ENCODE peak calls at places on chromosome 5, in four cellular contexts. One of them, this sample, is unnamed.

GRCh38 chr5:41457942-41458341 is 52.5 kb downstream of the PLCXD3 start:
- DNase-seq in neural progenitor cell: no peak
- DNase-seq in GM23338: no peak
- DNase-seq in GM23248: no peak
- DNase-seq in this sample: no peak

GRCh38 chr5:21173526-21173925 is 1185.5 kb upstream of the CDH18 start:
- DNase-seq in neural progenitor cell: no peak
- DNase-seq in GM23338: no peak
- DNase-seq in GM23248: no peak
- DNase-seq in this sample: no peak

GRCh38 chr5:179766726-179767455 is 26.9 kb upstream of the LTC4S start:
- DNase-seq in neural progenitor cell: no peak
- DNase-seq in GM23338: no peak
- DNase-seq in GM23248: peak; percentile 19
- DNase-seq in this sample: no peak

GRCh38 chr5:76082790-76083554 is at the start of gene SV2C:
- DNase-seq in neural progenitor cell: peak; percentile 75
- DNase-seq in GM23338: peak; percentile 50
- DNase-seq in GM23248: peak; percentile 44
- DNase-seq in this sample: peak; percentile 52

GRCh38 chr5:135466178-135467050 is 14.3 kb upstream of the TIFAB start:
- DNase-seq in neural progenitor cell: peak; percentile 93
- DNase-seq in GM23338: peak; percentile 93
- DNase-seq in GM23248: peak; percentile 88
- DNase-seq in this sample: peak; percentile 83

GRCh38 chr5:140345919-140346347 is 470 bp downstream of the HBEGF start:
- DNase-seq in neural progenitor cell: peak; percentile 85
- DNase-seq in GM23338: peak; percentile 78
- DNase-seq in GM23248: peak; percentile 83
- DNase-seq in this sample: peak; percentile 31

GRCh38 chr5:133882107-133882695 is 86.2 kb downstream of the C5orf15 start:
- DNase-seq in neural progenitor cell: no peak
- DNase-seq in GM23338: no peak
- DNase-seq in GM23248: no peak
- DNase-seq in this sample: no peak

GRCh38 chr5:128538249-128539037 is 398 bp upstream of the FBN2 start:
- DNase-seq in neural progenitor cell: peak; percentile 96
- DNase-seq in GM23338: peak; percentile 88
- DNase-seq in GM23248: peak; percentile 79
- DNase-seq in this sample: peak; percentile 11

GRCh38 chr5:139704748-139705147 is 56.6 kb downstream of the CXXC5 start:
- DNase-seq in neural progenitor cell: no peak
- DNase-seq in GM23338: no peak
- DNase-seq in GM23248: no peak
- DNase-seq in this sample: no peak

GRCh38 chr5:122844916-122845252 is 529 bp upstream of the SNX24 start:
- DNase-seq in neural progenitor cell: no peak
- DNase-seq in GM23338: no peak
- DNase-seq in GM23248: no peak
- DNase-seq in this sample: no peak

GRCh38 chr5:174571662-174572397 is 152.6 kb upstream of the MSX2 start:
- DNase-seq in neural progenitor cell: peak; percentile 17
- DNase-seq in GM23338: peak; percentile 52
- DNase-seq in GM23248: peak; percentile 76
- DNase-seq in this sample: peak; percentile 86

GRCh38 chr5:33662721-33663435 is 222.1 kb downstream of the TARS1 start:
- DNase-seq in neural progenitor cell: no peak
- DNase-seq in GM23338: no peak
- DNase-seq in GM23248: peak; percentile 91
- DNase-seq in this sample: no peak

GRCh38 chr5:150020249-150020648 is 19.7 kb downstream of the HMGXB3 start:
- DNase-seq in neural progenitor cell: no peak
- DNase-seq in GM23338: no peak
- DNase-seq in GM23248: no peak
- DNase-seq in this sample: no peak

GRCh38 chr5:72138943-72139467 is 31.7 kb downstream of the MAP1B start:
- DNase-seq in neural progenitor cell: no peak
- DNase-seq in GM23338: no peak
- DNase-seq in GM23248: peak; percentile 97
- DNase-seq in this sample: no peak

GRCh38 chr5:114223866-114224265 is 138.0 kb upstream of the KCNN2 start:
- DNase-seq in neural progenitor cell: peak; percentile 19
- DNase-seq in GM23338: peak; percentile 78
- DNase-seq in GM23248: peak; percentile 6
- DNase-seq in this sample: peak; percentile 28

GRCh38 chr5:153959134-153959957 is 79.4 kb downstream of the FAM114A2 start:
- DNase-seq in neural progenitor cell: peak; percentile 84
- DNase-seq in GM23338: peak; percentile 92
- DNase-seq in GM23248: peak; percentile 52
- DNase-seq in this sample: no peak

GRCh38 chr5:980001-980588 is 28.5 kb upstream of the NKD2 start:
- DNase-seq in neural progenitor cell: peak; percentile 46
- DNase-seq in GM23338: no peak
- DNase-seq in GM23248: peak; percentile 55
- DNase-seq in this sample: peak; percentile 57

GRCh38 chr5:95817430-95817829 is 5.1 kb downstream of the GLRX start:
- DNase-seq in neural progenitor cell: peak; percentile 27
- DNase-seq in GM23338: peak; percentile 52
- DNase-seq in GM23248: peak; percentile 53
- DNase-seq in this sample: no peak

DNA sequence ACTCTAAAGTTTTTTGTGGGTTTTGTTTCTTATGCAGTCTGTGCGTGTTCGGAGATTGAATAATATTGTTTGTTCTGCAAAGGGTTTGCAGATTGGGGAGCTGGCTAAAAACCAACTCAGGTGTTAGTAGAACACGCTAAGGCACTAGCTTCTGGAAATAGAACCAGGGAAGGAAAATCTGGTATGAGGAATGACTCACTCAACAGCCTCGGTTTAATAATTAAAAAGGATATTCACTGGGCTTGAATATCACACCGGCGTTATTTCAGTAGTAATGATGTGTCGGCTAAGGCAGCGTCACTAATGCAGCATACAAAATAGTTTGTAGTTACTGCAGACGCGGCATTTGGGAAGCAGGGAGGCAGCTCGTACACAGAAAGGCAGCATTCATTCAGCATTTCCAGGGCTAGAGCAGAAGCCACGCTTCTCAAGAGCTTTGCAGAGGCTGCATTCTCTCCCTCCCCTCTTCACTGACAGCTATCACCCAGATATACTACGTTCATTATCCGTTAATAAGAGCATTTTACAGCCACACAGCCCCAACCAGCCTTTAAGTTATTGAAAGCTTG is 1.7 kb downstream of the ADRA1B start:
- DNase-seq in neural progenitor cell: no peak
- DNase-seq in GM23338: no peak
- DNase-seq in GM23248: no peak
- DNase-seq in this sample: no peak
- TF ChIP-seq EZH2 in neural progenitor cell: no peak
- TF ChIP-seq EZH2 in GM23338: no peak
- TF ChIP-seq EZH2 in GM23248: no peak
- TF ChIP-seq EZH2 in this sample: no peak

DNA sequence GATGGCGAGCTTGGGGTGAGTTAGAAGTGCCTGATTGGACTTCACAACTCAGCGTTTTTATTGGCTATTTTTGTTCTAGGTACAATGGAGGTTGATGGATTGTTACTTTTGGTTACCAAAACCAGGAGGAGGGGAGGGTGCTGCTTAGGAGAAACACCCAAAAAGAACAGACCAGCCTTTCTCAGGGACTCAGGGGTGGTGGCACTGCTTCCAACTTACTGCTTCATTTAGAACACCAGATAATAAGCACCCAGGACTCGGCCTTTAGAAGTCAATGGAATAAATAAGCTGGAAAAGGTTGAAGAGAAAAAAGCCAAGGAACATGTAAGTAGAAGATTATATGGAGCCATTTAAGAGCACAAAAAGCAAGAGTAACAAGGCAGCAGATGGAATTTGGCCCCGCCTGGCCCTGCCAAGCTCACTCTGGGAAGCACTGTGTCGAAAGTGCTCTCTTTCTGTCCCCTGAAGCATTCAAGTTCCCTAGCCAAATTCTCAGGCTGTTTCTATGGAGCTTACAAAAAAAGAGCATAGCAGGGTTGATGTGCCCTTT is 72.9 kb upstream of the GPR151 start:
- DNase-seq in neural progenitor cell: no peak
- DNase-seq in GM23338: no peak
- DNase-seq in GM23248: no peak
- DNase-seq in this sample: no peak
- H3K27ac ChIP-seq in neural progenitor cell: no peak overlapping the region
- H3K27ac ChIP-seq in GM23338: no peak overlapping the region
- H3K27ac ChIP-seq in GM23248: no peak overlapping the region
- H3K27ac ChIP-seq in this sample: no peak overlapping the region

DNA sequence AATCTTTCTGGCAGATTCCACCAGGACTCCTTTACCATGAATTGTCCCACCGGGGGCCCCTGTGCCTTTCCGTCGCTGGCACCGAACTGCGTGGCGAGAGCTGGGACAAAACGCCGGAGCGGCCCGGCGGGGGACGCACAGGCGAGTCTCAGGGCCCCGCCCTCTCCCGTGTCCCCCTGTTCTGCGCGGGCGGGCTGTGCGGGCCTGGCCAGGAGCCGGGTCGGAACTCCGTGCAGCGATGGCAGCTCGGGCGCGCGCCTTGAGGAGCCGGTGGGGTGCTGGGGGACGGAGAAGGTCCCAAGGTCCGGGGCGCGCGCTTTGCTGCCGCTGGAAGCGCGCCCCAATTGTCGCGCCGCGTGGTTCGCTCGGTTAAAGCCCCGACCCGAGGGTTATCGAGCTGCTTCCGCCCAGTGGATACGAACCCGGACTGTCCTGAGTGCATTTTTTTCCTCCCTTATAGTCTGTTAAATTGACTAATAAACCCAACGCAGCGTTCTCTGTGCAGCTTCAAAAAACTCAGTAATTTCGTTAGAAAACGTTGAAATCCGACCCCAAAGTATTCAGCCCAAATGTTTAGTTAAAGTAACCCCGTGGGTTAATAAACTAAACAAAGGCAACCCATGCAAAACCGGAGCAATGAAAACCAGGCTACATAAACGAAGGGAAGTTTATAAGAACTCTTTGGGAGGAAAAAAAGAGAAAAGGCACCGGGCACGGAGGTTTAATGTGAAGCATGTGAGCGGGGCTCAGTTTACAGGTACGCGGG is 125.4 kb downstream of the TMEM174 start:
- DNase-seq in neural progenitor cell: peak; percentile 57
- DNase-seq in GM23338: peak; percentile 50
- DNase-seq in GM23248: no peak
- DNase-seq in this sample: no peak
- TF ChIP-seq EZH2 in neural progenitor cell: peak; percentile 98
- TF ChIP-seq EZH2 in GM23338: peak; percentile 98
- TF ChIP-seq EZH2 in GM23248: no peak
- TF ChIP-seq EZH2 in this sample: peak; percentile 77

DNA sequence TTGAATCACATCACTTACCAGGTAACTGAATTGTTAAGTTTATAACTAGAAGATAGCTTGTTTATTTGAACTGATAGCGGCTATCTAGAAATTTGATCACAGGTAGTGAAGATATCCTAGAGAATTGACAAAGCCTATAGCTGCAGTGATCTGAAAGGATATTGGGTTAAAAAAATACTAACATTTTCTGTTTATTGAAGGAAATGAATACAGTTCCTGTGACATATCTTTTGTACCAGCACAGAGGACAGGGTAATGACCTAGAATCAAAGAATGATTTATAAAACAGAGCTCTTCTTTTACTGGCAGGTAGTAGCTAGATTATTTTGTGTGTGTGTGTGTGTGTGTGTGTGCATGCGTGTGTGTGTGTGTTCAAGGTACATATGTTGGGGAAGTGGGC is 94.8 kb downstream of the RAB3C start:
- DNase-seq in neural progenitor cell: no peak
- DNase-seq in GM23338: no peak
- DNase-seq in GM23248: no peak
- DNase-seq in this sample: no peak
- H3K27ac ChIP-seq in neural progenitor cell: no peak overlapping the region
- H3K27ac ChIP-seq in GM23338: no peak overlapping the region
- H3K27ac ChIP-seq in GM23248: no peak overlapping the region
- H3K27ac ChIP-seq in this sample: no peak overlapping the region

GRCh38 chr5:61332369-61332745 is 299 bp downstream of the ZSWIM6 start:
- DNase-seq in neural progenitor cell: peak; percentile 79
- DNase-seq in GM23338: peak; percentile 53
- DNase-seq in GM23248: peak; percentile 72
- DNase-seq in this sample: peak; percentile 66

GRCh38 chr5:61329729-61330128 is 2.3 kb upstream of the ZSWIM6 start:
- DNase-seq in neural progenitor cell: peak; percentile 49
- DNase-seq in GM23338: peak; percentile 28
- DNase-seq in GM23248: peak; percentile 34
- DNase-seq in this sample: peak; percentile 45

GRCh38 chr5:61331407-61332368 is at the start of gene ZSWIM6:
- DNase-seq in neural progenitor cell: peak; percentile 100
- DNase-seq in GM23338: peak; percentile 99
- DNase-seq in GM23248: peak; percentile 100
- DNase-seq in this sample: peak; percentile 99

GRCh38 chr5:61330341-61330878 is 1.6 kb upstream of the ZSWIM6 start:
- DNase-seq in neural progenitor cell: peak; percentile 77
- DNase-seq in GM23338: peak; percentile 77
- DNase-seq in GM23248: peak; percentile 69
- DNase-seq in this sample: peak; percentile 72

GRCh38 chr5:61330879-61331406 is 1.1 kb upstream of the ZSWIM6 start:
- DNase-seq in neural progenitor cell: peak; percentile 73
- DNase-seq in GM23338: peak; percentile 56
- DNase-seq in GM23248: peak; percentile 91
- DNase-seq in this sample: peak; percentile 73
- TF ChIP-seq EZH2 in neural progenitor cell: no peak
- TF ChIP-seq EZH2 in GM23338: no peak
- TF ChIP-seq EZH2 in GM23248: no peak
- TF ChIP-seq EZH2 in this sample: no peak

GRCh38 chr5:56060276-56061110 is 65.7 kb upstream of the IL6ST start:
- DNase-seq in neural progenitor cell: no peak
- DNase-seq in GM23338: no peak
- DNase-seq in GM23248: no peak
- DNase-seq in this sample: no peak
- H3K27ac ChIP-seq in neural progenitor cell: no peak overlapping the region
- H3K27ac ChIP-seq in GM23338: no peak overlapping the region
- H3K27ac ChIP-seq in GM23248: no peak overlapping the region
- H3K27ac ChIP-seq in this sample: no peak overlapping the region